ENCODE peak calls at places on chromosomes 5 and 9, in four cellular contexts. One of them, this sample, is unnamed.

GRCh38 chr5:7955476-7955875 is 86.5 kb downstream of the MTRR start:
- DNase-seq in IMR-90: no peak
- DNase-seq in neuronal stem cell: no peak
- DNase-seq in trophoblast cell: no peak
- DNase-seq in this sample: no peak

GRCh38 chr9:112705773-112706427 is 12.0 kb downstream of the INIP start:
- DNase-seq in IMR-90: peak; percentile 36
- DNase-seq in neuronal stem cell: peak; percentile 18
- DNase-seq in trophoblast cell: peak; percentile 13
- DNase-seq in this sample: peak; percentile 76

GRCh38 chr5:148205865-148206264 is 3.0 kb downstream of the SPINK6 start:
- DNase-seq in IMR-90: no peak
- DNase-seq in neuronal stem cell: no peak
- DNase-seq in trophoblast cell: no peak
- DNase-seq in this sample: no peak

GRCh38 chr5:68396722-68397121 is 181.2 kb downstream of the PIK3R1 start:
- DNase-seq in IMR-90: no peak
- DNase-seq in neuronal stem cell: no peak
- DNase-seq in trophoblast cell: no peak
- DNase-seq in this sample: no peak

GRCh38 chr9:93681316-93682154 is 105.2 kb downstream of the PHF2 start:
- DNase-seq in IMR-90: no peak
- DNase-seq in neuronal stem cell: no peak
- DNase-seq in trophoblast cell: no peak
- DNase-seq in this sample: no peak

GRCh38 chr5:118029807-118030206 is 958.5 kb downstream of the DTWD2 start:
- DNase-seq in IMR-90: no peak
- DNase-seq in neuronal stem cell: no peak
- DNase-seq in trophoblast cell: no peak
- DNase-seq in this sample: no peak

GRCh38 chr9:136085815-136086212 is 9.3 kb downstream of the NACC2 start:
- DNase-seq in IMR-90: no peak
- DNase-seq in neuronal stem cell: no peak
- DNase-seq in trophoblast cell: no peak
- DNase-seq in this sample: no peak

GRCh38 chr5:112386716-112387115 is 32.4 kb downstream of the EPB41L4A start:
- DNase-seq in IMR-90: no peak
- DNase-seq in neuronal stem cell: no peak
- DNase-seq in trophoblast cell: no peak
- DNase-seq in this sample: no peak

GRCh38 chr5:93790401-93790800 is 49.0 kb upstream of the POU5F2 start:
- DNase-seq in IMR-90: peak; percentile 85
- DNase-seq in neuronal stem cell: no peak
- DNase-seq in trophoblast cell: no peak
- DNase-seq in this sample: no peak

GRCh38 chr9:68802525-68803015 is 97.5 kb downstream of the PIP5K1B start:
- DNase-seq in IMR-90: no peak
- DNase-seq in neuronal stem cell: no peak
- DNase-seq in trophoblast cell: no peak
- DNase-seq in this sample: no peak

GRCh38 chr9:9790216-9790872 is 822.5 kb downstream of the PTPRD start:
- DNase-seq in IMR-90: no peak
- DNase-seq in neuronal stem cell: peak; percentile 36
- DNase-seq in trophoblast cell: peak; percentile 17
- DNase-seq in this sample: peak; percentile 43

DNA sequence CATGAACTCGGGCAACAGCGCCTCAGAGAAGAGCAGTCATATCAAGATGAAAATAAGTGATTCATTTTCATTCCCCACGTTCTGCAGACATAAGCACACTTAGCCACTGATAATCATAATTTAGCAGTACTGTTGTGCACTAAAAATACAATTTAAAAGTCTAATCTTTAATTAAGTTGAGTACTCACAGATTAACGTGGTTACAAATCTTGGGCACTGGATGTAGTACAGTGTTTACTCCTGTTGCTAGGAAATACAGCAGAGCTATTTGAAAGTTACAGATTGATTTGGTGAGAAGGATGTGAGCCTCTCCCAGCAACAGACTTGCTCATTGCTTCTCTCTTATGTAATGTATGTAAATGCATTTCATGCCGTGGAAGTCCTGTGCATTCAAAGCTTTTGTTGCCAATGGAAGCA is 11.1 kb downstream of the SNCAIP start:
- DNase-seq in IMR-90: peak; percentile 41
- DNase-seq in neuronal stem cell: no peak
- DNase-seq in trophoblast cell: no peak
- DNase-seq in this sample: peak; percentile 35
- H3K23ac ChIP-seq in IMR-90: no peak overlapping the region
- H3K23ac ChIP-seq in neuronal stem cell: no peak overlapping the region
- H3K23ac ChIP-seq in trophoblast cell: no peak overlapping the region
- H3K23ac ChIP-seq in this sample: no peak overlapping the region

GRCh38 chr5:132209901-132210545 is 17.6 kb downstream of the P4HA2 start:
- DNase-seq in IMR-90: no peak
- DNase-seq in neuronal stem cell: no peak
- DNase-seq in trophoblast cell: no peak
- DNase-seq in this sample: no peak
- H3K36me3 ChIP-seq in IMR-90: peaks cover 70% of the 10 kb centered on the region
- H3K36me3 ChIP-seq in neuronal stem cell: no peaks in the 10 kb centered on the region
- H3K36me3 ChIP-seq in trophoblast cell: peaks cover 10% of the 10 kb centered on the region
- H3K36me3 ChIP-seq in this sample: no peaks in the 10 kb centered on the region

DNA sequence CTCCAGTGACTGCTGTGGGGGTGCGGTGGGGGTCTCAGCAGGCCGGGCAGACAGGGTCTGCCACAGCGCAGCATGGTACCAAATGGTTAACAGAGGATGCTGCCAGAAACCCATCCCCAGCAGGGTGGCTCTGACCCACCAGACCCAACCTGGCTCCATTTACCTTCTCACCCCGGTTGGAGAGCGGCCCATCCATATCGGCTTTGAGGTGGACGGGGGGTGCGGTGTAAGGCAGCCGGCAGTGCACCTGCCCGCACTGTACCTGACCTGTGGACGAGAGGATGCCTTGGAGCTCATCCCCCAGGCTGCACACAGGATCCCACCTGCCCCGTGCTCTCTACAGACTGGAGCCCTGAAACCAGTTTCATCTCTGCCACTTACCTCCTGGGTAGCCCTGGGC is 19.3 kb downstream of the LHX6 start:
- DNase-seq in IMR-90: no peak
- DNase-seq in neuronal stem cell: no peak
- DNase-seq in trophoblast cell: no peak
- DNase-seq in this sample: no peak
- H3K18ac ChIP-seq in IMR-90: no peak overlapping the region
- H3K18ac ChIP-seq in neuronal stem cell: no peak overlapping the region
- H3K18ac ChIP-seq in trophoblast cell: no peak overlapping the region
- H3K18ac ChIP-seq in this sample: no peak overlapping the region

DNA sequence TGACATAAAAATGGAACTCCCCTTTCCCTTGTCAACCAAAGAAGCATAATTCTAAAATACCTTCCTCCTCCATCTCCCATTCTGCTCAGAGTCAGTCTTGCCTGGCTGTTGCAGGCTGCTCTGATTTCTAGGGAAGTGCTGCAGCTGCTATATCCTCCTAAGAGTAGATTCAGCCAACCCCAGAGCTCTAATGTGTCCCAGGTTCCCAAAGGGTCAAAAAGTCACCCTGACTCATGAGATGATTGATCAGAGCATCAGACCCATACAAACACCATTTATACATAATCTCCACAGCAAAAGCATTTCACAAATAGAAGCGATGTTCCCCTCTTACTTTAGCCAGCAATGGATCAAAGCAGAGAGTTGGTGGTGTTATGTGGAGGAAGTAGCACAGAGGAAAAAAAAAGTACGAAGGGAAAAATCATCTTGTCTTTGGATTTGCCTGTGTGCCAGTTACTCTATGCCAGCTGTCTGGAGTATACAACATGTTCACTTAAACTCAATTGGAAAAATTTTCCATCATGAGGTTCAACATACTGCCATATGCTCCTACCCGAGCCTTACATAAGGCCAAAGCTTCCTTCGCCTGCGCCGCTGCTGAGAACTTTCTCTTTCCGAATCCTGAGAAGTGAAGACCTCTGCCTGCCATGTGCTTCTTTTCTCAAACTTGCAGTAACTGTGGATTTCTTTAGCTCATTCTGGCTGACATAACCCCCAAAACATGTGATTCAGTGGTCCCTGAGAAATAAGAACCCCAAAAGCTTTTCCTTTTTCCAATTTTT is 258.0 kb downstream of the TLE4 start:
- DNase-seq in IMR-90: no peak
- DNase-seq in neuronal stem cell: no peak
- DNase-seq in trophoblast cell: no peak
- DNase-seq in this sample: no peak
- H3K23ac ChIP-seq in IMR-90: no peak overlapping the region
- H3K23ac ChIP-seq in neuronal stem cell: no peak overlapping the region
- H3K23ac ChIP-seq in trophoblast cell: no peak overlapping the region
- H3K23ac ChIP-seq in this sample: no peak overlapping the region

GRCh38 chr9:14207352-14207995 is 106.5 kb downstream of the NFIB start:
- DNase-seq in IMR-90: no peak
- DNase-seq in neuronal stem cell: no peak
- DNase-seq in trophoblast cell: no peak
- DNase-seq in this sample: no peak

GRCh38 chr9:14198544-14199510 is 115.1 kb downstream of the NFIB start:
- DNase-seq in IMR-90: no peak
- DNase-seq in neuronal stem cell: no peak
- DNase-seq in trophoblast cell: no peak
- DNase-seq in this sample: no peak

GRCh38 chr9:14198049-14198448 is 115.9 kb downstream of the NFIB start:
- DNase-seq in IMR-90: no peak
- DNase-seq in neuronal stem cell: no peak
- DNase-seq in trophoblast cell: no peak
- DNase-seq in this sample: no peak

GRCh38 chr9:14205463-14205862 is 108.5 kb downstream of the NFIB start:
- DNase-seq in IMR-90: peak; percentile 82
- DNase-seq in neuronal stem cell: no peak
- DNase-seq in trophoblast cell: no peak
- DNase-seq in this sample: no peak

DNA sequence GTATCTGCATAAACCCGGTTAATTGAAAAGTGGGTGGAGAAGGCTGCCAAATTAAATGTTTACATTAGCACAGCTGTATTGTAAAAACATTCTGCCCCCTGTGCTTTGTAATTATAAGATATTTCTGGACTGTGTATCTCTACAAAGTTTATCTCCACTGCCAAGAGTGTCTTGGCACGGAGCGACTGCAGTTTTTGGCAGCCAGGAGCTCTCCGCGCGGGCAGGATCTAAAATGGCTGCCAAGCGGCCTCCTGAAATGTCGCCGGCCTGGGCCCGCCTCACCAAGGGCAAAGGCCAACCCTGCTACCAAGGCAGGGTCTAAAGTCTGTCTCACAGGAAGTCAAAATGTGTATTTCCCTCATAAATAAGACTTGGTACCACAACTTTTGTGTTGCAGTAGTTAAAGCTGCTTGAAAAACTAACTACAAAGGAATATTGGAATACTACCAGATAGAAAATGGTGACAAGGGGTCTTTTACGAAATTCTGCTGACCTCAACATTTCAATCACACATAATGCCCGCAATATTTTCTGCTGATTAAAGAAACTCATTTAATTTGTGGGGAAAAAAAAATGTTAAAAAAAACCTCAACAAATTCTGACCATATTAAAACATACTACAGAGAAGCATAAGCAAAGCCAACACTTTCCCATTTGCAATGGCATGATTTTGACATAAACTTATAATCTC is 110.4 kb downstream of the NFIB start:
- DNase-seq in IMR-90: no peak
- DNase-seq in neuronal stem cell: no peak
- DNase-seq in trophoblast cell: no peak
- DNase-seq in this sample: no peak
- H3K36me3 ChIP-seq in IMR-90: no peaks in the 10 kb centered on the region
- H3K36me3 ChIP-seq in neuronal stem cell: no peaks in the 10 kb centered on the region
- H3K36me3 ChIP-seq in trophoblast cell: no peaks in the 10 kb centered on the region
- H3K36me3 ChIP-seq in this sample: no peaks in the 10 kb centered on the region

DNA sequence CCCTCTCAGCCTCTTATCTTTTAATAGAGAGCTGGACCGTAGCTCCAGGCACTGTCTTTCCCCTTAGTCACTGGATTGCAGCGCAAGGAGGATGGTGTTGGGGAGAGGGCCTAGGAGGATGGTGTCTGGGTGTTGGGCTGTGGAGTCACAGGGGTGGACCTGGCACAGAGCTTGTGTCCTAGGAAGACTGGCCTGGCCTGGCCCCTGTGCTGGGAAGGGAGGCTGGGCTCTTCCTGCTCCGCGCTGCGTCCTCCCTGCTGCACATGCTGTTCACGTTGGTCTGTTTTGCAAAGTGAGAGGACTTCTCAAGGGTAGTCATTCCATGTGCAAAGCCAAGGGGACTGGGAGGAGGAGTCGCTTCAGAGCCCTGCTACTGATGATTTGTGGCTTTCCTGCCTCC is 123.9 kb downstream of the EHMT1 start:
- DNase-seq in IMR-90: peak; percentile 16
- DNase-seq in neuronal stem cell: no peak
- DNase-seq in trophoblast cell: no peak
- DNase-seq in this sample: no peak
- H3K18ac ChIP-seq in IMR-90: no peak overlapping the region
- H3K18ac ChIP-seq in neuronal stem cell: no peak overlapping the region
- H3K18ac ChIP-seq in trophoblast cell: no peak overlapping the region
- H3K18ac ChIP-seq in this sample: no peak overlapping the region